ENCODE peak calls at places on chromosomes 11 and 22, in five cellular contexts. J is sigmoid colon, I is cardiac muscle cell, G is transverse colon, X is colonic mucosa. B is an unnamed sample. For H3K4me1, the result is how much of the 10 kb centered on the place peaks cover.

GRCh38 chr11:66880484-66881211 is 23.8 kb downstream of the LRFN4 start:
- DNase-seq in G (no peak), X (no peak), J (no peak), I (no peak), B (no peak)

GRCh38 chr22:49999901-50000586 is 12.5 kb downstream of the IL17REL start:
- DNase-seq in X (no peak), I (no peak), J (no peak), G (no peak), B (peak)

GRCh38 chr11:128772814-128773213 is 78.9 kb downstream of the FLI1 start:
- DNase-seq in X (peak), G (peak), J (no peak), I (no peak), B (peak)

GRCh38 chr22:37625737-37626136 is 13.7 kb upstream of the SH3BP1 start:
- DNase-seq in X (no peak), G (no peak), J (no peak), I (no peak), B (no peak)

GRCh38 chr22:28106601-28107000 is 187.5 kb upstream of the PITPNB start:
- DNase-seq in I (no peak), J (no peak), G (no peak), X (no peak), B (no peak)

GRCh38 chr22:45448431-45448830 is 34.9 kb downstream of the RIBC2 start:
- DNase-seq in I (peak), G (no peak), X (peak), J (peak), B (no peak)

GRCh38 chr11:1073851-1074243 is 827 bp upstream of the MUC2 start:
- DNase-seq in X (no peak), J (no peak), G (no peak), I (no peak), B (peak)

GRCh38 chr11:12526789-12527188 is 147.4 kb upstream of the TEAD1 start:
- DNase-seq in J (no peak), I (peak), G (no peak), X (no peak), B (no peak)

GRCh38 chr11:101825551-101825950 is 89.3 kb upstream of the CEP126 start:
- DNase-seq in I (no peak), X (no peak), J (no peak), G (no peak), B (no peak)

GRCh38 chr11:67452141-67452952 is at the start of gene GPR152:
- DNase-seq in X (no peak), J (no peak), I (no peak), G (no peak), B (no peak)

DNA sequence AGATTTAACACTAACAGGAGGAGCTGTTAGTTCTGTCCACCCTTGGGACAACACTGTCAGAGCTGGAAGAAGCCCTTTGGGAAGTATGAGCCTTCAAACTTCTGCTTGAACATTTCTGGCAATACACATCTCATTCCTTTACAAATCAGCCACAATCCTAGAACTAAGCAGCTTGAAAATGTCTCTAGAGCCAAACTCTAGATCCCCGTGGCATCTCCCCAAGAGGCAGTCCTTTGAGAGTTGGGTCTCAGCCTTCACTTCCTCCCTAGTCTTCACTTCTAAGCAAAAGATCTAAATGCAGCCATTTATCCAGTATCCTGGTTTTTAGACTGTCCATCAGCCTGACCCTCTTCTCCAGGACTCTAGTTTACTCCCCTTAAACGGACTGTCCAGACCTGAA is 26.9 kb downstream of the ARFGAP2 start:
- DNase-seq in I (peak), G (no peak), J (no peak), X (no peak), B (no peak)
- H3K4me1 ChIP-seq in I (under half), G (under half), J (under half), X (under half), B (under half)

GRCh38 chr22:30947821-30948454 is 20.6 kb downstream of the MORC2 start:
- DNase-seq in X (no peak), J (no peak), I (peak), G (no peak), B (no peak)
- H3K27ac ChIP-seq in X (no peak), J (peak), I (no peak), G (peak), B (peak)

GRCh38 chr11:25901415-25901814 is 430.5 kb upstream of the ANO3 start:
- DNase-seq in J (no peak), X (no peak), G (no peak), I (no peak), B (no peak)
- H3K4me1 ChIP-seq in J (under half), X (under half), G (under half), I (under half), B (under half)

GRCh38 chr11:121291319-121291718 is 1.3 kb upstream of the SC5D start:
- DNase-seq in J (no peak), G (no peak), I (no peak), X (no peak), B (no peak)
- H3K27ac ChIP-seq in J (no peak), G (no peak), I (peak), X (no peak), B (no peak)

GRCh38 chr11:62153617-62154016 is 29.8 kb downstream of the INCENP start:
- DNase-seq in J (no peak), G (no peak), X (no peak), I (no peak), B (no peak)
- H3K4me1 ChIP-seq in J (under half), G (under half), X (under half), I (under half), B (under half)

GRCh38 chr11:74492084-74492483 is 1.4 kb downstream of the LIPT2 start:
- DNase-seq in J (no peak), G (no peak), I (no peak), X (no peak), B (no peak)
- H3K27ac ChIP-seq in J (peak), G (no peak), I (no peak), X (no peak), B (peak)

GRCh38 chr11:57313788-57314135 is 11.0 kb downstream of the TNKS1BP1 start:
- DNase-seq in I (no peak), J (no peak), X (no peak), G (no peak), B (no peak)
- H3K4me1 ChIP-seq in I (under half), J (half or more), X (under half), G (under half), B (under half)

B was measured in ascending aorta.